ENCODE peak calls at places on chromosome 16, in four cellular contexts. One of them, this sample, is unnamed.

GRCh38 chr16:79808731-79809130 is 208.2 kb upstream of the MAF start:
- DNase-seq in GM12878: no peak
- DNase-seq in HepG2: no peak
- DNase-seq in K562: no peak
- DNase-seq in this sample: no peak

GRCh38 chr16:5615868-5616642 is 518.5 kb upstream of the EEF2KMT start:
- DNase-seq in GM12878: no peak
- DNase-seq in HepG2: peak
- DNase-seq in K562: peak
- DNase-seq in this sample: peak

GRCh38 chr16:56600398-56600999 is 7.9 kb upstream of the MT2A start:
- DNase-seq in GM12878: no peak
- DNase-seq in K562: peak
- DNase-seq in HepG2: peak
- DNase-seq in this sample: peak

GRCh38 chr16:7513429-7513828 is 180.8 kb downstream of the RBFOX1 start:
- DNase-seq in GM12878: no peak
- DNase-seq in HepG2: peak
- DNase-seq in K562: peak
- DNase-seq in this sample: peak

GRCh38 chr16:88303890-88304819 is 78.6 kb upstream of the ZNF469 start:
- DNase-seq in K562: peak
- DNase-seq in HepG2: peak
- DNase-seq in GM12878: no peak
- DNase-seq in this sample: no peak

GRCh38 chr16:68385371-68385770 is 62.9 kb downstream of the SMPD3 start:
- DNase-seq in GM12878: no peak
- DNase-seq in K562: no peak
- DNase-seq in HepG2: no peak
- DNase-seq in this sample: no peak

GRCh38 chr16:17768257-17768656 is 297.5 kb upstream of the XYLT1 start:
- DNase-seq in K562: no peak
- DNase-seq in HepG2: no peak
- DNase-seq in GM12878: no peak
- DNase-seq in this sample: no peak

GRCh38 chr16:46620265-46621005 is 744 bp downstream of the SHCBP1 start:
- DNase-seq in K562: peak
- DNase-seq in HepG2: no peak
- DNase-seq in GM12878: no peak
- DNase-seq in this sample: no peak

GRCh38 chr16:31427441-31428276 is 501 bp downstream of the COX6A2 start:
- DNase-seq in HepG2: no peak
- DNase-seq in K562: peak
- DNase-seq in GM12878: no peak
- DNase-seq in this sample: no peak

GRCh38 chr16:56513972-56514371 is 5.9 kb downstream of the BBS2 start:
- DNase-seq in GM12878: peak
- DNase-seq in HepG2: peak
- DNase-seq in K562: peak
- DNase-seq in this sample: peak

GRCh38 chr16:14341324-14342225 is 270.5 kb downstream of the MRTFB start:
- DNase-seq in K562: no peak
- DNase-seq in HepG2: no peak
- DNase-seq in GM12878: no peak
- DNase-seq in this sample: no peak

GRCh38 chr16:59045496-59045895 is 311.4 kb upstream of the GOT2 start:
- DNase-seq in HepG2: no peak
- DNase-seq in K562: no peak
- DNase-seq in GM12878: no peak
- DNase-seq in this sample: no peak

GRCh38 chr16:11201498-11202259 is 54.3 kb downstream of the SOCS1 start:
- DNase-seq in K562: peak
- DNase-seq in GM12878: no peak
- DNase-seq in HepG2: peak
- DNase-seq in this sample: no peak

GRCh38 chr16:81586976-81587625 is 142.5 kb downstream of the CMIP start:
- DNase-seq in K562: no peak
- DNase-seq in GM12878: no peak
- DNase-seq in HepG2: no peak
- DNase-seq in this sample: no peak

GRCh38 chr16:15581127-15581815 is 61.7 kb downstream of the MARF1 start:
- DNase-seq in GM12878: no peak
- DNase-seq in K562: no peak
- DNase-seq in HepG2: no peak
- DNase-seq in this sample: no peak

GRCh38 chr16:20799599-20799998 is 6.7 kb downstream of the ERI2 start:
- DNase-seq in HepG2: peak
- DNase-seq in K562: no peak
- DNase-seq in GM12878: no peak
- DNase-seq in this sample: no peak

GRCh38 chr16:47234-47633 is 6.2 kb downstream of the POLR3K start:
- DNase-seq in K562: no peak
- DNase-seq in HepG2: no peak
- DNase-seq in GM12878: no peak
- DNase-seq in this sample: no peak

GRCh38 chr16:3592559-3592958 is 15.4 kb upstream of the NLRC3 start:
- DNase-seq in K562: no peak
- DNase-seq in HepG2: no peak
- DNase-seq in GM12878: no peak
- DNase-seq in this sample: no peak

GRCh38 chr16:81095653-81095952 is 592 bp downstream of the GCSH start:
- DNase-seq in GM12878: no peak
- DNase-seq in HepG2: no peak
- DNase-seq in K562: no peak
- DNase-seq in this sample: no peak

GRCh38 chr16:49773534-49774486 is 82.1 kb downstream of the ZNF423 start:
- DNase-seq in HepG2: no peak
- DNase-seq in K562: no peak
- DNase-seq in GM12878: no peak
- DNase-seq in this sample: no peak

GRCh38 chr16:4372315-4372577 is 598 bp downstream of the VASN start:
- DNase-seq in GM12878: no peak
- DNase-seq in K562: no peak
- DNase-seq in HepG2: no peak
- DNase-seq in this sample: no peak

GRCh38 chr16:68644303-68644702 is 807 bp upstream of the CDH3 start:
- DNase-seq in K562: no peak
- DNase-seq in GM12878: no peak
- DNase-seq in HepG2: peak
- DNase-seq in this sample: no peak

GRCh38 chr16:70483426-70483825 is 29.0 kb downstream of the FCSK start:
- DNase-seq in GM12878: peak
- DNase-seq in K562: no peak
- DNase-seq in HepG2: no peak
- DNase-seq in this sample: no peak

GRCh38 chr16:71311553-71312158 is 22.5 kb upstream of the CMTR2 start:
- DNase-seq in GM12878: no peak
- DNase-seq in K562: peak
- DNase-seq in HepG2: peak
- DNase-seq in this sample: peak

GRCh38 chr16:88045820-88046303 is 94.6 kb downstream of the BANP start:
- DNase-seq in K562: no peak
- DNase-seq in GM12878: peak
- DNase-seq in HepG2: no peak
- DNase-seq in this sample: no peak

GRCh38 chr16:67268136-67268579 is 11.2 kb upstream of the PLEKHG4 start:
- DNase-seq in HepG2: peak
- DNase-seq in GM12878: no peak
- DNase-seq in K562: peak
- DNase-seq in this sample: no peak

DNA sequence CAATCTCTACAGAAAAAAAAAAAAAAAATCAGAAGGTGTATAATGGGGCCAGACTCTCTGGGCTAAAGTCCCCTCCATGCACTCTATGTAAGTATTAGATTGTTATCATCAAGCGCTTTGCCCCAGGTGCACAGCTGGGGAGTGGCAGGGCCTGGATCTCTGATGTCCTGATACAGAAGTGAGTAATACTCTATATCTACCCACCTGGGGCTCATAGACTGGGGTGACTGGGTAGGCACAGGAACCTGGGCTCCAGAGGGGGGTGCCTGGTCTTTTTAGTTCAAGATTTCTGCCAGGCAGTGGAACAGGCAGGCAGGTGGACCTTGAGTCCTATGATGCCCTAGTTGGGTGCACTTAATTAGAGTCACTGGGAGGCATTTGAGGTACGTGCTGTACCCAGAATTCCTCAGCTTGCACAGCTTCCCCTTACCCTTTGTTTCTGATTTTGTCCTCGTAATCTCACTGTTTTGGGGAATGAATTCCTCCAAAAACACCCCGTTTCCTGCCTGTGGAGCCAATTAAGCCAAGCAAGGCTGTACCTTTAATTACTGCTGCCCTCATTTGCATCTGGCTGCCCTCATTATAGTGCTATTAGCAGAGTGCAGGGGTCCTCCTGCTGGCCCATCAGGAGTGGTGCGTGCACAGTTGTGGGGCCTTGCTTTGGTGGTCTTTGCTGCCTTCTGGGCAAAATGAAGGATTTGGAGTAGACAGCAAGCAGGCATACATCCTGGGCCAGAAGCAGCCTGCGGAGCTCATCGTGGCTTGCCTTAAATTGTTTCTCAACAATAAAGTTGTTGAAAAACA is 239.0 kb downstream of the SNX29 start:
- DNase-seq in HepG2: peak
- DNase-seq in GM12878: no peak
- DNase-seq in K562: no peak
- DNase-seq in this sample: peak
- TF ChIP-seq FOXM1 in HepG2: no peak
- TF ChIP-seq FOXM1 in GM12878: no peak
- TF ChIP-seq FOXM1 in K562: no peak
- TF ChIP-seq FOXM1 in this sample: no peak

GRCh38 chr16:23368469-23368868 is 66.4 kb downstream of the SCNN1B start:
- DNase-seq in HepG2: no peak
- DNase-seq in K562: no peak
- DNase-seq in GM12878: no peak
- DNase-seq in this sample: no peak
- TF ChIP-seq SP1 in HepG2: no peak
- TF ChIP-seq SP1 in K562: no peak
- TF ChIP-seq SP1 in GM12878: no peak
- TF ChIP-seq SP1 in this sample: no peak

DNA sequence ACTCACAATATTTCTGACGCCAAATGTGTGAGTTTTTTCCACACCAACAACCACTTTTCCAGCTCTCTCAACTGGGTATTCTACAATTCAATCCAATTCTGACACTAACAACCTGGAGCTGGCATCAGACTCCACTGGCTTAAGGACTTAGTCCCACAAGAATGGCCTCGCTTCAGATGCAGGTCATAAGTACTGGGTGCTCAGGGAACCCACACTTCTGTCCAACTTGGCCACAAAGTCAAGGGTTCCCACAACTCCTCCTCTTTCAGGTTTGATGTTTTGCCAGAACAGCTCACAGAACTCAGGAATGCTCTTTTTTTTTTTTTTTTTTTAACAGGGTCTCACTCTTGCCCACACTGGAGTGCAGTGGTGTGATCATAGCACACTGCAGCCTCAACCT is 56.1 kb upstream of the TMC5 start:
- DNase-seq in HepG2: no peak
- DNase-seq in GM12878: no peak
- DNase-seq in K562: no peak
- DNase-seq in this sample: no peak
- TF ChIP-seq FOXM1 in HepG2: no peak
- TF ChIP-seq FOXM1 in GM12878: no peak
- TF ChIP-seq FOXM1 in K562: no peak
- TF ChIP-seq FOXM1 in this sample: no peak

DNA sequence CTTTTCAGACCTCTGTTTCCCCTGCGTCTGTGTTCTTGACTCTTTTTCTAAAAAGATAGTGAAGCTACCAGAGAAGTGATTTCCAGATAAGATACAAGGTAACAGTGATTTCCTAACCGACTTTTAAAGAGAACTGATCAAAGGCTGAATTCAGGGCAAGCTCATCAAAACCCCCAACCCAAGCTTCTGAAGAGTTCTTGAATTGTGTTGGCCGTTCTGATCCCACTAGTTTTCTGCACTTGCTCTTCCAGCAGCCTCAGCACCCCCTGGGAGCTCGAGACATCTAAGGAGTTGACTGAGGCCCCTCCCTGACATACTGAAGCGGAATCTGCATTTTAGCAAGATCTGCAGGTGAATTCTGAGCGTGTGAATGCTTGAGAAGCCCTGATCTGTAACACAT is 12.7 kb upstream of the NSMCE1 start:
- DNase-seq in GM12878: no peak
- DNase-seq in K562: no peak
- DNase-seq in HepG2: no peak
- DNase-seq in this sample: no peak
- TF ChIP-seq SP1 in GM12878: no peak
- TF ChIP-seq SP1 in K562: no peak
- TF ChIP-seq SP1 in HepG2: no peak
- TF ChIP-seq SP1 in this sample: no peak

GRCh38 chr16:30010817-30011504 is at the start of gene DOC2A:
- DNase-seq in K562: peak
- DNase-seq in GM12878: no peak
- DNase-seq in HepG2: no peak
- DNase-seq in this sample: peak
- TF ChIP-seq FOXM1 in K562: no peak
- TF ChIP-seq FOXM1 in GM12878: no peak
- TF ChIP-seq FOXM1 in HepG2: no peak
- TF ChIP-seq FOXM1 in this sample: no peak

GRCh38 chr16:85689950-85690320 is 1.2 kb upstream of the GINS2 start:
- DNase-seq in HepG2: no peak
- DNase-seq in K562: no peak
- DNase-seq in GM12878: no peak
- DNase-seq in this sample: no peak

GRCh38 chr16:85688586-85689284 is at the start of gene GINS2:
- DNase-seq in HepG2: peak
- DNase-seq in K562: peak
- DNase-seq in GM12878: peak
- DNase-seq in this sample: peak

GRCh38 chr16:85687651-85688471 is 893 bp downstream of the GINS2 start:
- DNase-seq in HepG2: no peak
- DNase-seq in GM12878: no peak
- DNase-seq in K562: peak
- DNase-seq in this sample: no peak

GRCh38 chr16:85689285-85689949 is 663 bp upstream of the GINS2 start:
- DNase-seq in K562: no peak
- DNase-seq in HepG2: no peak
- DNase-seq in GM12878: no peak
- DNase-seq in this sample: no peak

DNA sequence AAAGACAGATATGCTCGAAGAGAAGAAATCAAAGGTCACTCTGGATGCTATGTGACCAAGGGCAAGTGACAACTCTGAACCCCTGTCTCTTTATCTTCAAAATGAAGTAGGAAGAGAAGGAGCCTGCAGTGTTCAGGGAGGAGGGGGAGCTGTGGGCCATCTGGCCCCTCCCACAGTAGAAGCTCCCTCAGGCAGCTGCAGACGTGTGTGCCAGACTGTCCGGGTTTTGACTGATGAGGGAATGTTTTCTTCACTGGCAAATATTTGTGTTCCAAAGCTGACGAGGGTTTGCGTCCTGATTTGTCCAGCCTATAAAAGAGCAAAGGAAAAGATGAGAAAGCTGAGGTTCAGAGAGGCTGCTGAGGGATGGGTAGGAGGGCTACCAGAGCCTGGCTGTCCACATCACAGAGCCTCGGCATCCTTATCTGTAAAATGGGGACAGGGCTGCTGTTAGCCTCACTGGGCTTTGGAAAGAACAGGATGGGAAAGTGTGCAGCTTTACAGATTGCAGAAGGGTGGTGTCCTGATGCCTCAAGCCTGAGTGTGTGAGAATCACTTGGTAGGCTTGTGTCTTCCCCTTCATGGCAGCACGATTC is 1.8 kb upstream of the GINS2 start:
- DNase-seq in HepG2: peak
- DNase-seq in K562: no peak
- DNase-seq in GM12878: no peak
- DNase-seq in this sample: no peak
- TF ChIP-seq SP1 in HepG2: peak
- TF ChIP-seq SP1 in K562: no peak
- TF ChIP-seq SP1 in GM12878: no peak
- TF ChIP-seq SP1 in this sample: no peak